ENCODE peak calls at places on chromosomes 6 and 20, in seven cellular contexts. One of them, this sample, is unnamed.

GRCh38 chr6:155377061-155377460 is 62.8 kb upstream of the TFB1M start:
- DNase-seq in colonic mucosa: no peak
- DNase-seq in epithelial cell of esophagus: peak; percentile 66
- DNase-seq in cardiac muscle cell: peak; percentile 33
- DNase-seq in fibroblast of the aortic adventitia: peak; percentile 88
- DNase-seq in neural progenitor cell: no peak
- DNase-seq in CD4-positive, alpha-beta T cell: no peak
- DNase-seq in this sample: no peak

GRCh38 chr6:112416885-112417284 is 69.8 kb downstream of the RFPL4B start:
- DNase-seq in colonic mucosa: no peak
- DNase-seq in epithelial cell of esophagus: no peak
- DNase-seq in cardiac muscle cell: peak; percentile 18
- DNase-seq in fibroblast of the aortic adventitia: peak; percentile 68
- DNase-seq in neural progenitor cell: no peak
- DNase-seq in CD4-positive, alpha-beta T cell: no peak
- DNase-seq in this sample: no peak

GRCh38 chr6:139407718-139408222 is 33.3 kb upstream of the CITED2 start:
- DNase-seq in colonic mucosa: no peak
- DNase-seq in epithelial cell of esophagus: peak; percentile 97
- DNase-seq in cardiac muscle cell: peak; percentile 80
- DNase-seq in fibroblast of the aortic adventitia: peak; percentile 99
- DNase-seq in neural progenitor cell: peak; percentile 17
- DNase-seq in CD4-positive, alpha-beta T cell: no peak
- DNase-seq in this sample: no peak

GRCh38 chr6:144462058-144462457 is 176.9 kb downstream of the UTRN start:
- DNase-seq in colonic mucosa: no peak
- DNase-seq in epithelial cell of esophagus: no peak
- DNase-seq in cardiac muscle cell: no peak
- DNase-seq in fibroblast of the aortic adventitia: no peak
- DNase-seq in neural progenitor cell: no peak
- DNase-seq in CD4-positive, alpha-beta T cell: no peak
- DNase-seq in this sample: no peak

GRCh38 chr6:110355031-110355430 is 3.1 kb downstream of the METTL24 start:
- DNase-seq in colonic mucosa: no peak
- DNase-seq in epithelial cell of esophagus: no peak
- DNase-seq in cardiac muscle cell: no peak
- DNase-seq in fibroblast of the aortic adventitia: no peak
- DNase-seq in neural progenitor cell: peak; percentile 43
- DNase-seq in CD4-positive, alpha-beta T cell: no peak
- DNase-seq in this sample: no peak

GRCh38 chr6:57248311-57248895 is 26.3 kb upstream of the RAB23 start:
- DNase-seq in colonic mucosa: no peak
- DNase-seq in epithelial cell of esophagus: no peak
- DNase-seq in cardiac muscle cell: no peak
- DNase-seq in fibroblast of the aortic adventitia: no peak
- DNase-seq in neural progenitor cell: no peak
- DNase-seq in CD4-positive, alpha-beta T cell: no peak
- DNase-seq in this sample: no peak

GRCh38 chr6:90907931-90908655 is 321.2 kb upstream of the MAP3K7 start:
- DNase-seq in colonic mucosa: no peak
- DNase-seq in epithelial cell of esophagus: peak; percentile 93
- DNase-seq in cardiac muscle cell: no peak
- DNase-seq in fibroblast of the aortic adventitia: no peak
- DNase-seq in neural progenitor cell: no peak
- DNase-seq in CD4-positive, alpha-beta T cell: no peak
- DNase-seq in this sample: no peak

GRCh38 chr6:73121421-73121993 is 103.8 kb downstream of the KHDC1L start:
- DNase-seq in colonic mucosa: no peak
- DNase-seq in epithelial cell of esophagus: peak; percentile 80
- DNase-seq in cardiac muscle cell: peak; percentile 65
- DNase-seq in fibroblast of the aortic adventitia: peak; percentile 35
- DNase-seq in neural progenitor cell: no peak
- DNase-seq in CD4-positive, alpha-beta T cell: no peak
- DNase-seq in this sample: no peak

GRCh38 chr6:159969204-159969912 is 476 bp downstream of the IGF2R start:
- DNase-seq in colonic mucosa: no peak
- DNase-seq in epithelial cell of esophagus: peak; percentile 32
- DNase-seq in cardiac muscle cell: peak; percentile 49
- DNase-seq in fibroblast of the aortic adventitia: no peak
- DNase-seq in neural progenitor cell: peak; percentile 78
- DNase-seq in CD4-positive, alpha-beta T cell: no peak
- DNase-seq in this sample: peak; percentile 51

GRCh38 chr6:153048631-153049030 is 46.1 kb upstream of the MTRF1L start:
- DNase-seq in colonic mucosa: no peak
- DNase-seq in epithelial cell of esophagus: peak; percentile 89
- DNase-seq in cardiac muscle cell: no peak
- DNase-seq in fibroblast of the aortic adventitia: no peak
- DNase-seq in neural progenitor cell: no peak
- DNase-seq in CD4-positive, alpha-beta T cell: no peak
- DNase-seq in this sample: no peak

GRCh38 chr20:59151820-59152219 is 11.8 kb upstream of the ZNF831 start:
- DNase-seq in colonic mucosa: no peak
- DNase-seq in epithelial cell of esophagus: no peak
- DNase-seq in cardiac muscle cell: no peak
- DNase-seq in fibroblast of the aortic adventitia: no peak
- DNase-seq in neural progenitor cell: no peak
- DNase-seq in CD4-positive, alpha-beta T cell: no peak
- DNase-seq in this sample: no peak

GRCh38 chr20:24816431-24816830 is 132.6 kb upstream of the CST7 start:
- DNase-seq in colonic mucosa: no peak
- DNase-seq in epithelial cell of esophagus: no peak
- DNase-seq in cardiac muscle cell: no peak
- DNase-seq in fibroblast of the aortic adventitia: no peak
- DNase-seq in neural progenitor cell: no peak
- DNase-seq in CD4-positive, alpha-beta T cell: no peak
- DNase-seq in this sample: no peak

GRCh38 chr6:41483943-41484342 is 62.2 kb upstream of the FOXP4 start:
- DNase-seq in colonic mucosa: no peak
- DNase-seq in epithelial cell of esophagus: no peak
- DNase-seq in cardiac muscle cell: no peak
- DNase-seq in fibroblast of the aortic adventitia: no peak
- DNase-seq in neural progenitor cell: no peak
- DNase-seq in CD4-positive, alpha-beta T cell: no peak
- DNase-seq in this sample: no peak

GRCh38 chr20:48295445-48295903 is 510.2 kb upstream of the SULF2 start:
- DNase-seq in colonic mucosa: no peak
- DNase-seq in epithelial cell of esophagus: peak; percentile 89
- DNase-seq in cardiac muscle cell: peak; percentile 97
- DNase-seq in fibroblast of the aortic adventitia: peak; percentile 98
- DNase-seq in neural progenitor cell: peak; percentile 76
- DNase-seq in CD4-positive, alpha-beta T cell: no peak
- DNase-seq in this sample: no peak

GRCh38 chr6:151179321-151179720 is 60.4 kb upstream of the AKAP12 start:
- DNase-seq in colonic mucosa: no peak
- DNase-seq in epithelial cell of esophagus: peak; percentile 50
- DNase-seq in cardiac muscle cell: peak; percentile 68
- DNase-seq in fibroblast of the aortic adventitia: peak; percentile 70
- DNase-seq in neural progenitor cell: no peak
- DNase-seq in CD4-positive, alpha-beta T cell: no peak
- DNase-seq in this sample: no peak

GRCh38 chr20:2323051-2323450 is 27.2 kb downstream of the TGM3 start:
- DNase-seq in colonic mucosa: no peak
- DNase-seq in epithelial cell of esophagus: no peak
- DNase-seq in cardiac muscle cell: no peak
- DNase-seq in fibroblast of the aortic adventitia: no peak
- DNase-seq in neural progenitor cell: no peak
- DNase-seq in CD4-positive, alpha-beta T cell: no peak
- DNase-seq in this sample: no peak

GRCh38 chr6:72218125-72218524 is 331.8 kb downstream of the RIMS1 start:
- DNase-seq in colonic mucosa: no peak
- DNase-seq in epithelial cell of esophagus: peak; percentile 37
- DNase-seq in cardiac muscle cell: peak; percentile 43
- DNase-seq in fibroblast of the aortic adventitia: peak; percentile 1
- DNase-seq in neural progenitor cell: peak; percentile 81
- DNase-seq in CD4-positive, alpha-beta T cell: no peak
- DNase-seq in this sample: no peak

GRCh38 chr6:25286891-25287290 is 7.7 kb downstream of the CARMIL1 start:
- DNase-seq in colonic mucosa: no peak
- DNase-seq in epithelial cell of esophagus: peak; percentile 82
- DNase-seq in cardiac muscle cell: no peak
- DNase-seq in fibroblast of the aortic adventitia: no peak
- DNase-seq in neural progenitor cell: no peak
- DNase-seq in CD4-positive, alpha-beta T cell: no peak
- DNase-seq in this sample: no peak

GRCh38 chr6:148885154-148885870 is 138.5 kb downstream of the UST start:
- DNase-seq in colonic mucosa: no peak
- DNase-seq in epithelial cell of esophagus: peak; percentile 39
- DNase-seq in cardiac muscle cell: no peak
- DNase-seq in fibroblast of the aortic adventitia: peak; percentile 86
- DNase-seq in neural progenitor cell: no peak
- DNase-seq in CD4-positive, alpha-beta T cell: no peak
- DNase-seq in this sample: no peak

GRCh38 chr6:61868507-61869080 is 417.4 kb downstream of the KHDRBS2 start:
- DNase-seq in colonic mucosa: no peak
- DNase-seq in epithelial cell of esophagus: no peak
- DNase-seq in cardiac muscle cell: no peak
- DNase-seq in fibroblast of the aortic adventitia: no peak
- DNase-seq in neural progenitor cell: no peak
- DNase-seq in CD4-positive, alpha-beta T cell: no peak
- DNase-seq in this sample: no peak

GRCh38 chr20:858011-858410 is 24.5 kb downstream of the FAM110A start:
- DNase-seq in colonic mucosa: no peak
- DNase-seq in epithelial cell of esophagus: peak; percentile 93
- DNase-seq in cardiac muscle cell: no peak
- DNase-seq in fibroblast of the aortic adventitia: no peak
- DNase-seq in neural progenitor cell: no peak
- DNase-seq in CD4-positive, alpha-beta T cell: no peak
- DNase-seq in this sample: no peak

DNA sequence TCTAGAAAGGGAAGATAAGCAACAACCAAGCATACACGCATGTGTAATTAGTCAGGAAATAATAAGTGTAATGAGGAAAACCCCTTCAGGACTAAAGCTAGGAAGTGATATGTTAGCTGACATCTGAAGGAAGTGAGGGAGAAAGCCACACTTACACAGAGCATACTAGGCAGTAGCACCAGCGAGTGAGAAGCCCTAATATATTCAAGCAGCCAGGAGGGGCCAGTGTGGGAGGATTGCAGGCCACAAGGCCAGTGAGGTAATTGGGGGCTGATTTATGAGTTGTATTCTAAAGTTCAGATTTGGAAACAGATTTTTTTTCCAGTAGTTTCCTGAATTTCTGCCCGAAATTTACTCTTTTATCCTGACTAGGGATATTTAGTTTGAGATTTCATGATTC is 356.6 kb upstream of the HSF2 start:
- DNase-seq in colonic mucosa: no peak
- DNase-seq in epithelial cell of esophagus: no peak
- DNase-seq in cardiac muscle cell: peak; percentile 18
- DNase-seq in fibroblast of the aortic adventitia: no peak
- DNase-seq in neural progenitor cell: no peak
- DNase-seq in CD4-positive, alpha-beta T cell: no peak
- DNase-seq in this sample: no peak
- TF ChIP-seq CTCF in colonic mucosa: no peak
- TF ChIP-seq CTCF in epithelial cell of esophagus: no peak
- TF ChIP-seq CTCF in cardiac muscle cell: no peak
- TF ChIP-seq CTCF in fibroblast of the aortic adventitia: no peak
- TF ChIP-seq CTCF in neural progenitor cell: no peak
- TF ChIP-seq CTCF in CD4-positive, alpha-beta T cell: no peak
- TF ChIP-seq CTCF in this sample: no peak

DNA sequence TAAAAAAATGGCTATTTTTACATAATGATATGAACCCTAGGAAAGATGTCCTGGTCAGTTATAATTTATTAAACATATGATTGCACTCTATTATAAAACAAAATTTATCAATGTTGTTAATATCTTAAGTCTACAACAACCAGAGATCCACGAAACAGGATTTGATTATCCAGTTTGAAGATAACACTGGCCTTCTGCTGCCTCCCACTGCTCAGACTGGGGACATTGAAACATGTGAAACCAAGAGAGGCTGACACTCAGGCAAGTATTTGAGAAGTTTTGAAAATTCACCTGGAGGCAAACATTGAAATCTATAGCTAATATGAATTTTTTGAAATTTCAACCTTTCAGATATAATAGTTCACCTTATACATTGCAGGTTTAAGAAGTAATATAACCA is 219.3 kb upstream of the HSF2 start:
- DNase-seq in colonic mucosa: no peak
- DNase-seq in epithelial cell of esophagus: peak; percentile 2
- DNase-seq in cardiac muscle cell: peak; percentile 4
- DNase-seq in fibroblast of the aortic adventitia: peak; percentile 40
- DNase-seq in neural progenitor cell: peak; percentile 19
- DNase-seq in CD4-positive, alpha-beta T cell: no peak
- DNase-seq in this sample: no peak
- TF ChIP-seq CTCF in colonic mucosa: no peak
- TF ChIP-seq CTCF in epithelial cell of esophagus: peak; percentile 14
- TF ChIP-seq CTCF in cardiac muscle cell: no peak
- TF ChIP-seq CTCF in fibroblast of the aortic adventitia: peak; percentile 33
- TF ChIP-seq CTCF in neural progenitor cell: peak; percentile 48
- TF ChIP-seq CTCF in CD4-positive, alpha-beta T cell: no peak
- TF ChIP-seq CTCF in this sample: no peak

GRCh38 chr20:50982372-50982771 is 23.8 kb downstream of the MOCS3 start:
- DNase-seq in colonic mucosa: peak; percentile 75
- DNase-seq in epithelial cell of esophagus: peak; percentile 93
- DNase-seq in cardiac muscle cell: peak; percentile 40
- DNase-seq in fibroblast of the aortic adventitia: peak; percentile 62
- DNase-seq in neural progenitor cell: no peak
- DNase-seq in CD4-positive, alpha-beta T cell: no peak
- DNase-seq in this sample: no peak

GRCh38 chr20:50977066-50978045 is 18.7 kb downstream of the MOCS3 start:
- DNase-seq in colonic mucosa: no peak
- DNase-seq in epithelial cell of esophagus: no peak
- DNase-seq in cardiac muscle cell: no peak
- DNase-seq in fibroblast of the aortic adventitia: no peak
- DNase-seq in neural progenitor cell: peak; percentile 15
- DNase-seq in CD4-positive, alpha-beta T cell: no peak
- DNase-seq in this sample: no peak

GRCh38 chr20:50980071-50980681 is 21.6 kb downstream of the MOCS3 start:
- DNase-seq in colonic mucosa: no peak
- DNase-seq in epithelial cell of esophagus: peak; percentile 98
- DNase-seq in cardiac muscle cell: peak; percentile 97
- DNase-seq in fibroblast of the aortic adventitia: peak; percentile 98
- DNase-seq in neural progenitor cell: no peak
- DNase-seq in CD4-positive, alpha-beta T cell: no peak
- DNase-seq in this sample: no peak

GRCh38 chr20:50980851-50981713 is 22.5 kb downstream of the MOCS3 start:
- DNase-seq in colonic mucosa: peak; percentile 74
- DNase-seq in epithelial cell of esophagus: peak; percentile 66
- DNase-seq in cardiac muscle cell: peak; percentile 75
- DNase-seq in fibroblast of the aortic adventitia: peak; percentile 71
- DNase-seq in neural progenitor cell: peak; percentile 90
- DNase-seq in CD4-positive, alpha-beta T cell: peak; percentile 43
- DNase-seq in this sample: peak; percentile 32

DNA sequence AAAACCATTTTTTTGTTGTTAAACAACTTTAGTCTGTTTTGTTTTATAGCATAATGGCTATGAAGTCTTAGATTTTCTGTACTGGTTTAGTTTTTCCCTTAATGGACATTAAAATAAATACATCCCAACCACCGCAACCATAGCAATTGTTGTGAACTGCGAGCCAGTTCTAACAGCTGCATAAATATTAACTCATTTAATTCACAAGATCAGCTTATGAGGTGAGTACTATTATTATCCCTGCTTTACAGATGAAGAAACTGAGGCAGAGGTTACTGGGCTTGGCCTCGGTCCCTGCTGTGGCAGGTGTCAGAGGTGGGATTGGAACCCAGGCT is 23.1 kb downstream of the MOCS3 start:
- DNase-seq in colonic mucosa: no peak
- DNase-seq in epithelial cell of esophagus: no peak
- DNase-seq in cardiac muscle cell: no peak
- DNase-seq in fibroblast of the aortic adventitia: no peak
- DNase-seq in neural progenitor cell: no peak
- DNase-seq in CD4-positive, alpha-beta T cell: no peak
- DNase-seq in this sample: no peak
- TF ChIP-seq CTCF in colonic mucosa: no peak
- TF ChIP-seq CTCF in epithelial cell of esophagus: no peak
- TF ChIP-seq CTCF in cardiac muscle cell: no peak
- TF ChIP-seq CTCF in fibroblast of the aortic adventitia: no peak
- TF ChIP-seq CTCF in neural progenitor cell: no peak
- TF ChIP-seq CTCF in CD4-positive, alpha-beta T cell: peak; percentile 36
- TF ChIP-seq CTCF in this sample: peak; percentile 38

GRCh38 chr6:135853227-135853626 is 1.7 kb downstream of the PDE7B start:
- DNase-seq in colonic mucosa: no peak
- DNase-seq in epithelial cell of esophagus: no peak
- DNase-seq in cardiac muscle cell: peak; percentile 81
- DNase-seq in fibroblast of the aortic adventitia: peak; percentile 69
- DNase-seq in neural progenitor cell: no peak
- DNase-seq in CD4-positive, alpha-beta T cell: no peak
- DNase-seq in this sample: no peak
- TF ChIP-seq CTCF in colonic mucosa: no peak
- TF ChIP-seq CTCF in epithelial cell of esophagus: no peak
- TF ChIP-seq CTCF in cardiac muscle cell: peak; percentile 20
- TF ChIP-seq CTCF in fibroblast of the aortic adventitia: peak; percentile 37
- TF ChIP-seq CTCF in neural progenitor cell: no peak
- TF ChIP-seq CTCF in CD4-positive, alpha-beta T cell: no peak
- TF ChIP-seq CTCF in this sample: no peak

This sample was measured in natural killer cell.